ENCODE peak calls at places on chromosomes 16 and 17, in four cellular contexts. I, A, F and M are unnamed samples.

GRCh38 chr16:46928811-46929210 is 44.6 kb downstream of the GPT2 start:
- DNase-seq in I (no peak), A (no peak), F (no peak), M (no peak)

GRCh38 chr17:80724723-80725388 is 180.2 kb downstream of the RPTOR start:
- DNase-seq in I (no peak), A (no peak), F (peak), M (no peak)

GRCh38 chr16:12087901-12088364 is 111.4 kb downstream of the SNX29 start:
- DNase-seq in I (no peak), A (peak), F (no peak), M (no peak)

GRCh38 chr16:79509221-79509631 is 91.3 kb downstream of the MAF start:
- DNase-seq in I (peak), A (peak), F (no peak), M (no peak)

GRCh38 chr16:65318138-65318537 is 196.3 kb upstream of the CDH11 start:
- DNase-seq in I (no peak), A (no peak), F (no peak), M (no peak)

GRCh38 chr16:49563666-49564065 is 190.1 kb downstream of the C16orf78 start:
- DNase-seq in I (no peak), A (no peak), F (peak), M (no peak)

GRCh38 chr17:82076785-82077591 is 11.4 kb upstream of the DUS1L start:
- DNase-seq in I (no peak), A (no peak), F (no peak), M (no peak)

GRCh38 chr17:18950944-18951905 is 740 bp upstream of the SLC5A10 start:
- DNase-seq in I (peak), A (no peak), F (no peak), M (no peak)

GRCh38 chr16:56539667-56540066 is 19.8 kb upstream of the BBS2 start:
- DNase-seq in I (no peak), A (no peak), F (no peak), M (no peak)

GRCh38 chr17:57999496-58000017 is 7.5 kb downstream of the SRSF1 start:
- DNase-seq in I (no peak), A (no peak), F (peak), M (peak)

GRCh38 chr16:3732171-3732570 is 14.8 kb upstream of the TRAP1 start:
- DNase-seq in I (no peak), A (peak), F (no peak), M (no peak)

GRCh38 chr17:410674-411401 is 58.2 kb upstream of the RPH3AL start:
- DNase-seq in I (peak), A (no peak), F (peak), M (peak)

GRCh38 chr17:38449364-38449763 is 21.1 kb downstream of the ARHGAP23 start:
- DNase-seq in I (no peak), A (no peak), F (no peak), M (peak)

GRCh38 chr16:4614571-4615388 is at the start of gene UBALD1:
- DNase-seq in I (peak), A (peak), F (peak), M (peak)

GRCh38 chr16:795580-796229 is 4.8 kb downstream of the GNG13 start:
- DNase-seq in I (no peak), A (no peak), F (no peak), M (no peak)

GRCh38 chr17:81523139-81524062 is 4.8 kb upstream of the FSCN2 start:
- DNase-seq in I (no peak), A (peak), F (peak), M (peak)

GRCh38 chr16:83901101-83901500 is 2.2 kb downstream of the MLYCD start:
- DNase-seq in I (no peak), A (no peak), F (no peak), M (no peak)

GRCh38 chr16:89717310-89718197 is 3.1 kb downstream of the VPS9D1 start:
- DNase-seq in I (no peak), A (no peak), F (no peak), M (no peak)

GRCh38 chr17:16931318-16932060 is 40.4 kb downstream of the TNFRSF13B start:
- DNase-seq in I (no peak), A (peak), F (no peak), M (no peak)

GRCh38 chr17:27491713-27492190 is 35.5 kb downstream of the KSR1 start:
- DNase-seq in I (peak), A (no peak), F (no peak), M (peak)

GRCh38 chr16:89847056-89847929 is 19.0 kb downstream of the SPIRE2 start:
- DNase-seq in I (no peak), A (no peak), F (no peak), M (no peak)

GRCh38 chr16:66437391-66437945 is 10.4 kb downstream of the BEAN1 start:
- DNase-seq in I (no peak), A (peak), F (no peak), M (no peak)

GRCh38 chr16:48053346-48053745 is 102.4 kb downstream of the ABCC12 start:
- DNase-seq in I (no peak), A (no peak), F (peak), M (no peak)

GRCh38 chr17:76078859-76079576 is at the start of gene ZACN:
- DNase-seq in I (no peak), A (no peak), F (no peak), M (no peak)
- TF ChIP-seq POLR2A in I (no peak), A (no peak), F (no peak), M (no peak)

DNA sequence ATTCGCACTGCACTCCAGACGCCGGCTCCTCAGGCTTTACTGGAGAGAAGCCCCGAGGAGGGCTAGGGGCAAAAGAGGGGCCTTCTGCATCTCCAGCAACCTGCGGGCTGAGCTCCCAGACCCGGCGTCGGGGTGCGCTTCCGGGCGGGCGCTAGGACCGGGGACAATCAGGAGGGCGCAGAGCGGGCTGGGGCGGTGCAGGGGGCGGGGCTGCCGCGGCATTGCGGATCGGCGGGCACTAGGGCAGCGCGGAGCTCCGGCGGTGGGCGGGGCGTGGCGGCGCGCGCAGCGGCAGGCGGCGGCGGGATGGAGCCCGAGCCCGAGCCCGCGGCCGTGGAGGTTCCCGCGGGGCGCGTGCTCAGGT is at the start of gene TSEN54:
- DNase-seq in I (peak), A (peak), F (peak), M (peak)
- TF ChIP-seq POLR2A in I (no peak), A (no peak), F (no peak), M (no peak)

GRCh38 chr16:87636050-87636684 is 33.9 kb downstream of the JPH3 start:
- DNase-seq in I (peak), A (peak), F (peak), M (peak)
- TF ChIP-seq POLR2A in I (no peak), A (no peak), F (peak), M (no peak)

GRCh38 chr17:75855310-75856061 is at the start of gene WBP2:
- DNase-seq in I (peak), A (peak), F (peak), M (peak)
- TF ChIP-seq POLR2A in I (peak), A (peak), F (peak), M (peak)

DNA sequence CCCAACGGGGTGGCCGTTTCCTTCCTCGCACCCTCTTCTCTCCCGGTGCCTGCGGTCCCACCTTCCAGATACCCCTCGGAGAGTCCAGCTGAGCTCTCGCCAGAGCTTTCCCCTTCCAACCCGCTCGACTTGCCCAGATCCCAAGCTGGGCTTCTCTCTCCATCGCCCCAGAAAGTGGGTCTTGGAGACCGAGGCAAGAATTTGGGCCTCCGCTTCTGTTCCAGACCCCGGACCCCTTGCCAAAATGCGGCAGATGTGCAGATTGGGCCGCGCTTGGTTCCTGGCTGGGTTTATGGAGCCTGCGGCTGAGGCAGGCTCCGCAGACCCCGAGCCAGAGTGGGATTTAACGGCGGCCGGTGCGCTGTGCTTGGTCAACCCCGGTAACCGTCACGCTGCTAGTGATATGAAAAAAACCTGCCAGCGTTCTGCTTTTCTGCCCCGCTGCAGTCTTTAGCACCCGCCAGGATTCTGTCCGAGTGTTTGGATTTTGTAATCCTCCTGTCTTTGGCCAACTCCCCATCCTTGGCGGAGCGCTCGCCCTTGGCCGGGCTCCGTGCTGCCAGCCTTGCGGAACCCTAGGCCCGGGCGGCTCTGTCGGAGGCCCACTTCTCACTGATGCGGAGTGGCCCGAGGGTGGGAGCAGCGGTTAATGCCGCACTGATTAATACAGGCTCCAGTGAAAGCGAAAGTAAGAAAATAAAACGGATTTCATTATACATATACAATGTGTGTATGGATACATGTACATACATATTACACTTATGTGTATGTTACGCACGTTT is 754 bp upstream of the SLFN11 start:
- DNase-seq in I (peak), A (peak), F (peak), M (peak)
- TF ChIP-seq POLR2A in I (no peak), A (no peak), F (no peak), M (no peak)

GRCh38 chr17:42525221-42525620 is 10.8 kb upstream of the NAGLU start:
- DNase-seq in I (no peak), A (no peak), F (peak), M (no peak)
- TF ChIP-seq POLR2A in I (no peak), A (no peak), F (no peak), M (no peak)